ENCODE peak calls at places on chromosomes 7 and 10, in four cellular contexts. One of them, this sample, is unnamed.

GRCh38 chr10:125520968-125521367 is 162.0 kb downstream of the TEX36 start:
- DNase-seq in breast epithelium: no peak
- DNase-seq in CD8-positive, alpha-beta memory T cell: no peak
- DNase-seq in psoas muscle: no peak
- DNase-seq in this sample: no peak

GRCh38 chr10:33145451-33146188 is 187.6 kb upstream of the ITGB1 start:
- DNase-seq in breast epithelium: no peak
- DNase-seq in CD8-positive, alpha-beta memory T cell: no peak
- DNase-seq in psoas muscle: no peak
- DNase-seq in this sample: no peak

GRCh38 chr7:129951076-129952011 is 1.4 kb downstream of the UBE2H start:
- DNase-seq in breast epithelium: no peak
- DNase-seq in CD8-positive, alpha-beta memory T cell: peak; percentile 2
- DNase-seq in psoas muscle: no peak
- DNase-seq in this sample: no peak

GRCh38 chr7:113094517-113095249 is 8.1 kb upstream of the GPR85 start:
- DNase-seq in breast epithelium: no peak
- DNase-seq in CD8-positive, alpha-beta memory T cell: no peak
- DNase-seq in psoas muscle: no peak
- DNase-seq in this sample: no peak

GRCh38 chr10:12981570-12981969 is 19.9 kb downstream of the CCDC3 start:
- DNase-seq in breast epithelium: no peak
- DNase-seq in CD8-positive, alpha-beta memory T cell: no peak
- DNase-seq in psoas muscle: no peak
- DNase-seq in this sample: no peak

GRCh38 chr10:93072713-93073538 is 767 bp upstream of the CYP26A1 start:
- DNase-seq in breast epithelium: peak; percentile 15
- DNase-seq in CD8-positive, alpha-beta memory T cell: no peak
- DNase-seq in psoas muscle: no peak
- DNase-seq in this sample: peak; percentile 26

GRCh38 chr10:16518822-16519221 is 2.9 kb downstream of the C1QL3 start:
- DNase-seq in breast epithelium: no peak
- DNase-seq in CD8-positive, alpha-beta memory T cell: no peak
- DNase-seq in psoas muscle: no peak
- DNase-seq in this sample: no peak

GRCh38 chr10:69377936-69378335 is 38.8 kb downstream of the TACR2 start:
- DNase-seq in breast epithelium: no peak
- DNase-seq in CD8-positive, alpha-beta memory T cell: no peak
- DNase-seq in psoas muscle: no peak
- DNase-seq in this sample: no peak

GRCh38 chr7:158264881-158265742 is 322.5 kb downstream of the PTPRN2 start:
- DNase-seq in breast epithelium: no peak
- DNase-seq in CD8-positive, alpha-beta memory T cell: no peak
- DNase-seq in psoas muscle: no peak
- DNase-seq in this sample: no peak

GRCh38 chr7:158267737-158268435 is 319.7 kb downstream of the PTPRN2 start:
- DNase-seq in breast epithelium: no peak
- DNase-seq in CD8-positive, alpha-beta memory T cell: no peak
- DNase-seq in psoas muscle: no peak
- DNase-seq in this sample: no peak

GRCh38 chr7:158265743-158266080 is 321.9 kb downstream of the PTPRN2 start:
- DNase-seq in breast epithelium: no peak
- DNase-seq in CD8-positive, alpha-beta memory T cell: no peak
- DNase-seq in psoas muscle: no peak
- DNase-seq in this sample: no peak

GRCh38 chr7:158266817-158267736 is 320.5 kb downstream of the PTPRN2 start:
- DNase-seq in breast epithelium: no peak
- DNase-seq in CD8-positive, alpha-beta memory T cell: no peak
- DNase-seq in psoas muscle: no peak
- DNase-seq in this sample: no peak

DNA sequence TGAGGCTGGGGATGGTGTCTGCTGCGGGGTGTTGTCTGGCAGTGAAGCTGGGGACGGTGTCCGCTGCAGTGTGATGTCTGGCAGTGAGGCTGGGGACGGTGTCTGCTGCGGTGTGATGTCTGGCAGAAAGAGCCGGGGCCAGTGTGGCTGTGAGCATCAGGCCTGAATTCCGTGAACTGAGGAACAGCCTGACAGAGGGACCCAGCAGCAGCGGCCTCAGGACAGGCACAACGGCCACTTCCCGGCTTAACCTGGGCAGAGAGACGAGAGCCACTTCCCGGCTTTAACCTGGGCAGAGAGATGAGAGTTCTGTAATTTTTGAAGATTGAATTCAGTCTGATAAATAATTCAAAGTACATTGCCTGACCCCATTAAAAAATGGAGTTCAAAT is 321.2 kb downstream of the PTPRN2 start:
- DNase-seq in breast epithelium: no peak
- DNase-seq in CD8-positive, alpha-beta memory T cell: no peak
- DNase-seq in psoas muscle: no peak
- DNase-seq in this sample: no peak
- H3K9me3 ChIP-seq in breast epithelium: no peaks in the 10 kb centered on the region
- H3K9me3 ChIP-seq in CD8-positive, alpha-beta memory T cell: no peaks in the 10 kb centered on the region
- H3K9me3 ChIP-seq in psoas muscle: no peaks in the 10 kb centered on the region
- H3K9me3 ChIP-seq in this sample: no peaks in the 10 kb centered on the region

DNA sequence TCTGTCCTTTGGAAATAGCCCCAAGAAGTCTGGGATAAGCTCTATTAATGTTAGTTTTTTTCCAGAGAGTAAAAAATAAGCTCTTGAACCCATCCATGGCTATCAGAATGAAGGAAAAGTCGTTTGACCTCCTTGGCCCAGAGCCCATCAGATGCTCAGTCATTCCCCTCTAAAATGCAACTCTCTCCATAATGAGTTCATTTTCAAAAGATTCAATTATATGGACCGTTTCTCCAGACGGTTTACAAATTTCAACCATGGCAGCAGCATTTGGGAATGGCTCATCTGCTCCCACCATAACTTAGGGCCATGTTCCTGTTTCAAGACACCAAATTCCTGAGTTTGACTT is 220.0 kb downstream of the PTPRN2 start:
- DNase-seq in breast epithelium: no peak
- DNase-seq in CD8-positive, alpha-beta memory T cell: no peak
- DNase-seq in psoas muscle: no peak
- DNase-seq in this sample: no peak
- H3K9me3 ChIP-seq in breast epithelium: no peaks in the 10 kb centered on the region
- H3K9me3 ChIP-seq in CD8-positive, alpha-beta memory T cell: no peaks in the 10 kb centered on the region
- H3K9me3 ChIP-seq in psoas muscle: no peaks in the 10 kb centered on the region
- H3K9me3 ChIP-seq in this sample: no peaks in the 10 kb centered on the region

GRCh38 chr10:128959746-128960145 is 507.3 kb upstream of the MGMT start:
- DNase-seq in breast epithelium: no peak
- DNase-seq in CD8-positive, alpha-beta memory T cell: no peak
- DNase-seq in psoas muscle: no peak
- DNase-seq in this sample: no peak
- H3K9me3 ChIP-seq in breast epithelium: no peaks in the 10 kb centered on the region
- H3K9me3 ChIP-seq in CD8-positive, alpha-beta memory T cell: no peaks in the 10 kb centered on the region
- H3K9me3 ChIP-seq in psoas muscle: no peaks in the 10 kb centered on the region
- H3K9me3 ChIP-seq in this sample: no peaks in the 10 kb centered on the region

GRCh38 chr7:147413243-147413642 is 1177.3 kb upstream of the C7orf33 start:
- DNase-seq in breast epithelium: no peak
- DNase-seq in CD8-positive, alpha-beta memory T cell: no peak
- DNase-seq in psoas muscle: no peak
- DNase-seq in this sample: no peak

GRCh38 chr7:147415991-147416390 is 1174.6 kb upstream of the C7orf33 start:
- DNase-seq in breast epithelium: no peak
- DNase-seq in CD8-positive, alpha-beta memory T cell: no peak
- DNase-seq in psoas muscle: no peak
- DNase-seq in this sample: no peak

GRCh38 chr7:147423875-147424274 is 1166.7 kb upstream of the C7orf33 start:
- DNase-seq in breast epithelium: no peak
- DNase-seq in CD8-positive, alpha-beta memory T cell: no peak
- DNase-seq in psoas muscle: no peak
- DNase-seq in this sample: no peak

GRCh38 chr7:147419001-147419400 is 1171.6 kb upstream of the C7orf33 start:
- DNase-seq in breast epithelium: no peak
- DNase-seq in CD8-positive, alpha-beta memory T cell: no peak
- DNase-seq in psoas muscle: no peak
- DNase-seq in this sample: no peak
- H3K9me3 ChIP-seq in breast epithelium: no peaks in the 10 kb centered on the region
- H3K9me3 ChIP-seq in CD8-positive, alpha-beta memory T cell: no peaks in the 10 kb centered on the region
- H3K9me3 ChIP-seq in psoas muscle: no peaks in the 10 kb centered on the region
- H3K9me3 ChIP-seq in this sample: no peaks in the 10 kb centered on the region

DNA sequence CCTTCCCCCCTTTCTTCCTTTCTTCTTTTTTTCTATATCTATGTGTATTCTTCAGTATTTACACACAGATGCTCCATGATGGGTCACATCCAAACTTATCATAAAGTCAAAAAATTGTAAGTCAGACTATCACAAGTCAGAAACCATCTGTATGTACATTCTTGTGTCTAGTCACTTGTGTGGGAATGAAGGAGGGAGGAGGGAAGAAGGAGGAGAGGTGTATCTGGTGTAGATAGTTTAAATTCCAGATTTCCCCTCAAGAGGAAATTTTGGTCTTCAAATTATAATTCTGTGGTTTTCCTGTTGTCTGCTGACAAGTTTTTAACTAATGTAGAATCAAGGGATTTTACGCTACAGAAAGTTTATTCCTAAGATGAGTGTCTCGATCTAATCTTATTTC is 287.2 kb downstream of the ETV1 start:
- DNase-seq in breast epithelium: no peak
- DNase-seq in CD8-positive, alpha-beta memory T cell: no peak
- DNase-seq in psoas muscle: no peak
- DNase-seq in this sample: no peak
- H3K9me3 ChIP-seq in breast epithelium: no peaks in the 10 kb centered on the region
- H3K9me3 ChIP-seq in CD8-positive, alpha-beta memory T cell: no peaks in the 10 kb centered on the region
- H3K9me3 ChIP-seq in psoas muscle: no peaks in the 10 kb centered on the region
- H3K9me3 ChIP-seq in this sample: no peaks in the 10 kb centered on the region

GRCh38 chr7:68505721-68506120 is 1092.6 kb upstream of the AUTS2 start:
- DNase-seq in breast epithelium: no peak
- DNase-seq in CD8-positive, alpha-beta memory T cell: no peak
- DNase-seq in psoas muscle: no peak
- DNase-seq in this sample: no peak
- H3K9me3 ChIP-seq in breast epithelium: peaks cover 12% of the 10 kb centered on the region
- H3K9me3 ChIP-seq in CD8-positive, alpha-beta memory T cell: peaks cover 4% of the 10 kb centered on the region
- H3K9me3 ChIP-seq in psoas muscle: peaks cover 9% of the 10 kb centered on the region
- H3K9me3 ChIP-seq in this sample: no peaks in the 10 kb centered on the region

GRCh38 chr7:19677201-19677600 is 31.6 kb downstream of the POLR1F start:
- DNase-seq in breast epithelium: no peak
- DNase-seq in CD8-positive, alpha-beta memory T cell: no peak
- DNase-seq in psoas muscle: no peak
- DNase-seq in this sample: no peak

GRCh38 chr7:19675816-19676215 is 33.0 kb downstream of the POLR1F start:
- DNase-seq in breast epithelium: no peak
- DNase-seq in CD8-positive, alpha-beta memory T cell: no peak
- DNase-seq in psoas muscle: no peak
- DNase-seq in this sample: no peak

GRCh38 chr7:19670806-19671205 is 38.0 kb downstream of the POLR1F start:
- DNase-seq in breast epithelium: no peak
- DNase-seq in CD8-positive, alpha-beta memory T cell: no peak
- DNase-seq in psoas muscle: no peak
- DNase-seq in this sample: no peak

DNA sequence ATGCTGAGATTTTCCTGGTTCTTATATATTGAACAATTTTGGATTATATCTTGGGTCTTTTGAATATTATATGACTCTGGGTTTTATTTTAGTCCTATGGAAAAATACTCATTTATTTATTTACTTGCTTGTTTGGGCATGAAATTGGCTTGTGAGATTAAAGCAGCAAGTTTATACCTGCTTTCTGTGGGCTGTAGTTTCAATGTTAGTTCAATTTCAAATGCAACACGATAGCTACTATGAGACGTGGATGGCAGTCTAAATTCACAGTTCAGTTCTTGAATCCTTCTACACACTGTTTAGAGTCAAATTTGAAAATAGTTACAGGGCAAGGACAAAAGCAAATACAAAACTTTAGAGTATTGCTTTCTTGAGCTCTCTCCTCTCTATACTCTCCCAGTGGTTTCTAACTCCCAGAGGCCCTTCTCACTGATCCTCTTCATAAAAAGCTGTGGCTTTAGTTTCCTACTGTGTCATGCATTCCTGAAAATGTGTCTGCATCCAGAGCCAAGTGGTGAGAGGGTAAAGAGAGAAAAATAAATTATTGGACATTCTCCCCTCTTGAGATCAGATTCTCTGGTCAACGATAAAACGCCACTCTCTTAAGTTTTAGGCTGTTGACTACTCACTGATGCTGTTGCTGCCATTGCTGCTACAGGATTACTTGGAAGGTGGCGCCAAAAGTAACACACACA is 34.4 kb downstream of the POLR1F start:
- DNase-seq in breast epithelium: no peak
- DNase-seq in CD8-positive, alpha-beta memory T cell: no peak
- DNase-seq in psoas muscle: no peak
- DNase-seq in this sample: no peak
- H3K9me3 ChIP-seq in breast epithelium: no peaks in the 10 kb centered on the region
- H3K9me3 ChIP-seq in CD8-positive, alpha-beta memory T cell: no peaks in the 10 kb centered on the region
- H3K9me3 ChIP-seq in psoas muscle: no peaks in the 10 kb centered on the region
- H3K9me3 ChIP-seq in this sample: no peaks in the 10 kb centered on the region